ENCODE peak calls at places on chromosomes 13 and 19, in nine cellular contexts. A, V, Z, M, X, N, I, D and L are unnamed samples.

GRCh38 chr19:15252398-15253018 is 20.3 kb upstream of the EPHX3 start:
- DNase-seq in A (peak; percentile 90), V (no peak), Z (no peak), M (peak; percentile 72), X (no peak), N (peak; percentile 44), I (no peak), D (no peak), L (no peak)

GRCh38 chr13:76667551-76667950 is 218.7 kb downstream of the KCTD12 start:
- DNase-seq in A (no peak), V (no peak), Z (no peak), M (peak; percentile 83), X (no peak), N (no peak), I (no peak), D (peak; percentile 21), L (no peak)

GRCh38 chr13:113029487-113030258 is 60.7 kb downstream of the MCF2L start:
- DNase-seq in A (no peak), V (no peak), Z (peak; percentile 75), M (peak; percentile 19), X (no peak), N (peak; percentile 90), I (no peak), D (no peak), L (no peak)

GRCh38 chr19:58399903-58400637 is 4.6 kb downstream of the RNF225 start:
- DNase-seq in A (peak; percentile 51), V (peak; percentile 59), Z (no peak), M (no peak), X (no peak), N (no peak), I (no peak), D (no peak), L (no peak)

GRCh38 chr19:14033946-14034345 is 2.4 kb downstream of the IL27RA start:
- DNase-seq in A (no peak), V (no peak), Z (no peak), M (no peak), X (no peak), N (no peak), I (no peak), D (no peak), L (no peak)

GRCh38 chr13:106109391-106109791 is 426.1 kb downstream of the EFNB2 start:
- DNase-seq in A (no peak), V (no peak), Z (no peak), M (peak; percentile 55), X (no peak), N (no peak), I (no peak), D (no peak), L (no peak)

GRCh38 chr19:13270514-13271105 is 120.4 kb downstream of the IER2 start:
- DNase-seq in A (no peak), V (no peak), Z (no peak), M (no peak), X (no peak), N (no peak), I (no peak), D (no peak), L (no peak)

GRCh38 chr19:23823952-23824389 is 65.3 kb upstream of the ZNF681 start:
- DNase-seq in A (no peak), V (no peak), Z (no peak), M (peak; percentile 11), X (no peak), N (no peak), I (no peak), D (no peak), L (no peak)

GRCh38 chr13:37484056-37484455 is 114.5 kb downstream of the POSTN start:
- DNase-seq in A (no peak), V (no peak), Z (no peak), M (no peak), X (no peak), N (no peak), I (no peak), D (no peak), L (no peak)

GRCh38 chr19:11013771-11014170 is 52.9 kb downstream of the SMARCA4 start:
- DNase-seq in A (no peak), V (no peak), Z (no peak), M (no peak), X (no peak), N (no peak), I (no peak), D (no peak), L (no peak)

GRCh38 chr13:96020941-96021340 is 32.3 kb downstream of the UGGT2 start:
- DNase-seq in A (no peak), V (no peak), Z (no peak), M (no peak), X (peak; percentile 63), N (no peak), I (no peak), D (no peak), L (no peak)

GRCh38 chr13:54989418-54989817 is 1960.8 kb downstream of the OLFM4 start:
- DNase-seq in A (no peak), V (no peak), Z (no peak), M (no peak), X (no peak), N (no peak), I (no peak), D (no peak), L (no peak)
- TF ChIP-seq CTCF in A (no peak), V (no peak), Z (no peak), M (no peak), X (no peak), N (no peak), I (no peak), D (no peak), L (no peak)

DNA sequence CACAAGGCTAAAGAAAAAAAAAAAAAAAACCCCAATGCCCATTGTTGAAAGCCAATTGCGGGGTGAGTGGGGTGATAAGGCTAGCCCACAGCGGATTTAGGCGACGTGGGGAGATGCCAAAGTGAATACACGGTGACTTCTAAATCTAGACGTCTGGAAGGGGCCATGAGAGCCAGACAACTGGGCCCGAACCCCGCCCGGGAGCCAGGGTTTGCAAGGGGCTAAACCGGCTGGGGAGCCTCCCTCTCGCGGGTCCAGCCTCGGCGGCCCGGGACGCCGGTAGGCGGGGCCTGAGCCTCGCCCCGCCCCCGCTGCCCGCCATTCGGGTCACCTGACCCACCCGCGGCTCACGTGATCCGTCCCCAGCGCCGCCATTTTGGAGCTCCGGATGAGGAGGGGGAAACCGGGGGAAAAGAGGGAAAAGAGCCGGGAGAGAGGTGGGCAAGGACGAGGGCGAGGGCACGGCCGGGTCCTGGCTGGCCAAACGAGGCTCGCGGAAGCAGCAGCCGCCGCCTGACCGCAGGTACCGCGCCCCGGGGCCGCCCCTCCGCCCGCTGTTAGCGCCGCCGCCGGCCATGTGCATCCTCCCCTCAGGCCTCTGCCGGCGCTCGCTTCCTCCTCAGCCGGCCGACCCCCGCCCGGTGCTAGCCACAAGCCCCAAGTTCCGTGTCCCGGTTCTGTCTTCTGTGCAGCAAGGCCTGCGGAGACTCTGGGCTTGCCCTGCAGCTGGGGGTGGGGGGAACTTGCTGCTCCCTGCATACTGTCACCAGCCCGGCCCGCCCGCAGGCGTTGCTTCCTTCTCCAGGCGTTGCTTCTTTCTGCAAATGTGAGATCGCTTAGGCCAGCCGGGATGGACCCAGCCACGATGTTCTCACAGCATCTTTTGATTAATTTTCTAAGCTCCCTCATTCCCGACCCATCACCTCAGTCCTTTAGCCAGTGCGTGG is at the start of gene ZNF507:
- DNase-seq in A (peak; percentile 85), V (peak; percentile 90), Z (peak; percentile 95), M (peak; percentile 77), X (peak; percentile 81), N (peak; percentile 89), I (peak; percentile 86), D (peak; percentile 64), L (peak; percentile 95)
- TF ChIP-seq CTCF in A (no peak), V (peak; percentile 3), Z (no peak), M (no peak), X (no peak), N (no peak), I (peak; percentile 14), D (no peak), L (no peak)

GRCh38 chr19:1130801-1131717 is 27.3 kb downstream of the GPX4 start:
- DNase-seq in A (no peak), V (no peak), Z (peak; percentile 69), M (no peak), X (no peak), N (no peak), I (no peak), D (no peak), L (no peak)

GRCh38 chr19:1133471-1133929 is 29.7 kb downstream of the GPX4 start:
- DNase-seq in A (no peak), V (no peak), Z (peak; percentile 97), M (no peak), X (no peak), N (no peak), I (peak; percentile 68), D (no peak), L (no peak)

GRCh38 chr19:1132625-1133383 is 29.0 kb downstream of the GPX4 start:
- DNase-seq in A (no peak), V (no peak), Z (no peak), M (no peak), X (no peak), N (no peak), I (peak; percentile 66), D (no peak), L (no peak)

GRCh38 chr19:1129535-1129934 is 25.7 kb downstream of the GPX4 start:
- DNase-seq in A (no peak), V (no peak), Z (no peak), M (no peak), X (no peak), N (no peak), I (no peak), D (no peak), L (no peak)

GRCh38 chr19:1131718-1132552 is 28.1 kb downstream of the GPX4 start:
- DNase-seq in A (peak; percentile 92), V (peak; percentile 91), Z (peak; percentile 93), M (peak; percentile 93), X (peak; percentile 65), N (peak; percentile 73), I (peak; percentile 95), D (peak; percentile 81), L (no peak)
- TF ChIP-seq CTCF in A (peak; percentile 17), V (no peak), Z (no peak), M (no peak), X (no peak), N (no peak), I (peak; percentile 10), D (no peak), L (no peak)

DNA sequence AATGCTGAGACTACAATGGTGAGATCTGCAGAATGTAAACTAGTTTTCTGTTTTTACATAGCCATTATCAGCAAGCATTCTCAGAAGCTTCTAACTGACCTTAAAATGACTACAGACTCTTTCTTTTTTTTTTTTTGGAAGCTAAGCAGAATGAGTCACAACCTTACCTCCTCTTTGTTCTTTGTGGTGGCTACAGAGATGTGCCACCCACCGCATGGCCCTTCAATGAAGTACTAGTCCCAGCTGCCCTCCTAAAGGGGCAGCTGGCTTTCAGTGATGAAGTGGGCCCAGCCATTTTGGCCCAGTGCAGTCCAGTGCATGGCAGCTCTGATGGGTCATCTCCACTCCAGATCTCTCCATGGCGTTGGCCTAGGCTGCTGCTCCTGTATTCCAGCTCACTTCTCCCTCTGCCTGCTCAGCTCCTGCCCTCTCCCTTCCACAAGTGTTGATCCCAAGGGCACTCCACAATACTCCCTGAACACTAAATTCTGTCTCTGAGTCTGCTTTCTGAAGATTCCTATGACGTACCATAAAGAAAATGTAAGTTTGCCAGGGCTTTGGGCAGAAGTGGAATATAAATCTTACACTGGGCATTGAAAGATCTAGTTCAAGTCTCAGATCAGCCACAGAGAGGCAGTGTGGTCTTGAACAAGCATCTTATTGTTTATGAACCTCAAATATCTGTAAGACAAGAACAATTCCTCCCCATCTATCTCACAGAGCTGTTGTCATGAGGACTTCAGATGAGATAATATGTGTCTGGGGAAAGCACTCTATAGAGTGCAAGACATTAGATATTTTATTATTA is 85.6 kb downstream of the RXFP2 start:
- DNase-seq in A (no peak), V (no peak), Z (peak; percentile 18), M (peak; percentile 62), X (no peak), N (no peak), I (no peak), D (no peak), L (no peak)
- TF ChIP-seq CTCF in A (peak; percentile 43), V (no peak), Z (no peak), M (peak; percentile 4), X (no peak), N (no peak), I (no peak), D (no peak), L (peak; percentile 29)

GRCh38 chr19:45178262-45179062 is at the start of gene BLOC1S3:
- DNase-seq in A (peak; percentile 100), V (peak; percentile 100), Z (peak; percentile 98), M (peak; percentile 100), X (peak; percentile 100), N (peak; percentile 100), I (peak; percentile 100), D (peak; percentile 100), L (peak; percentile 100)
- TF ChIP-seq CTCF in A (peak; percentile 21), V (no peak), Z (peak; percentile 34), M (no peak), X (peak; percentile 50), N (peak; percentile 38), I (peak; percentile 47), D (no peak), L (peak; percentile 61)